ENCODE peak calls at places on chromosome 21, in five cellular contexts. R is astrocyte of the spinal cord, X is aorta, Z is cardiac fibroblast, D is fibroblast of lung. V is an unnamed sample.

GRCh38 chr21:39327727-39328126 is 14.3 kb upstream of the BRWD1 start:
- DNase-seq in D (no peak), X (no peak), Z (no peak), R (no peak), V (no peak)

GRCh38 chr21:17191346-17191993 is 321.4 kb upstream of the CXADR start:
- DNase-seq in R (no peak), Z (no peak), D (no peak), X (no peak), V (no peak)

GRCh38 chr21:26804895-26805609 is 40.2 kb downstream of the ADAMTS1 start:
- DNase-seq in Z (no peak), X (no peak), D (no peak), R (no peak), V (no peak)

GRCh38 chr21:33373451-33373850 is 29.8 kb upstream of the IFNGR2 start:
- DNase-seq in D (peak), Z (no peak), R (no peak), X (no peak), V (no peak)

GRCh38 chr21:31273278-31273677 is 70.8 kb downstream of the TIAM1 start:
- DNase-seq in X (no peak), R (no peak), Z (no peak), D (peak), V (no peak)

GRCh38 chr21:33302796-33303195 is 22.0 kb upstream of the IFNAR1 start:
- DNase-seq in R (no peak), X (no peak), Z (no peak), D (no peak), V (no peak)

GRCh38 chr21:36113647-36114428 is 21.0 kb upstream of the CBR3 start:
- DNase-seq in Z (no peak), X (no peak), R (no peak), D (no peak), V (no peak)

GRCh38 chr21:36166705-36167104 is 10.1 kb downstream of the DOP1B start:
- DNase-seq in Z (no peak), R (no peak), X (no peak), D (no peak), V (no peak)

GRCh38 chr21:15279484-15279883 is 214.7 kb upstream of the NRIP1 start:
- DNase-seq in X (no peak), R (no peak), D (peak), Z (no peak), V (no peak)

GRCh38 chr21:33259428-33259827 is 6.7 kb upstream of the IL10RB start:
- DNase-seq in Z (no peak), R (peak), X (no peak), D (no peak), V (no peak)

GRCh38 chr21:25980710-25981109 is 189.9 kb downstream of the APP start:
- DNase-seq in Z (no peak), R (no peak), D (peak), X (no peak), V (no peak)

GRCh38 chr21:14773777-14774345 is 227.7 kb upstream of the SAMSN1 start:
- DNase-seq in X (peak), D (no peak), Z (peak), R (peak), V (no peak)

GRCh38 chr21:39114871-39115658 is 68.2 kb downstream of the PSMG1 start:
- DNase-seq in R (peak), D (peak), Z (peak), X (peak), V (no peak)

GRCh38 chr21:35885942-35886541 is 174.3 kb downstream of the SETD4 start:
- DNase-seq in D (no peak), R (no peak), X (no peak), Z (no peak), V (no peak)

GRCh38 chr21:31201548-31201947 is 142.5 kb downstream of the TIAM1 start:
- DNase-seq in Z (peak), X (peak), D (peak), R (peak), V (no peak)

GRCh38 chr21:36513430-36513829 is 33.5 kb upstream of the CLDN14 start:
- DNase-seq in Z (no peak), X (no peak), D (no peak), R (no peak), V (no peak)

GRCh38 chr21:17501107-17502006 is 11.5 kb upstream of the CXADR start:
- DNase-seq in D (no peak), X (no peak), R (peak), Z (no peak), V (no peak)

GRCh38 chr21:32474179-32475059 is 61.9 kb downstream of the EVA1C start:
- DNase-seq in R (no peak), Z (no peak), D (peak), X (no peak), V (no peak)

GRCh38 chr21:15894596-15894995 is 164.8 kb downstream of the USP25 start:
- DNase-seq in D (peak), Z (peak), R (peak), X (no peak), V (no peak)

GRCh38 chr21:39633770-39634181 is 21.0 kb downstream of the B3GALT5 start:
- DNase-seq in R (peak), D (peak), Z (peak), X (no peak), V (peak)

GRCh38 chr21:39681845-39682244 is 63.1 kb upstream of the IGSF5 start:
- DNase-seq in Z (no peak), R (peak), X (no peak), D (peak), V (peak)

GRCh38 chr21:31659286-31660133 is at the start of gene SOD1:
- DNase-seq in X (peak), Z (peak), D (peak), R (peak), V (peak)

GRCh38 chr21:24204641-24205040 is 1402.6 kb downstream of the MRPL39 start:
- DNase-seq in X (no peak), R (no peak), Z (no peak), D (no peak), V (no peak)

GRCh38 chr21:14361958-14362357 is 21.0 kb downstream of the HSPA13 start:
- DNase-seq in Z (peak), R (peak), D (peak), X (no peak), V (no peak)

GRCh38 chr21:36032647-36033406 is 27.5 kb downstream of the SETD4 start:
- DNase-seq in R (no peak), X (no peak), Z (no peak), D (no peak), V (no peak)

GRCh38 chr21:17613242-17613676 is 558 bp upstream of the BTG3 start:
- DNase-seq in R (peak), D (peak), X (peak), Z (peak), V (no peak)

GRCh38 chr21:15221799-15222386 is 157.1 kb upstream of the NRIP1 start:
- DNase-seq in X (peak), Z (peak), R (peak), D (peak), V (no peak)

GRCh38 chr21:39444406-39445145 is 1.0 kb downstream of the LCA5L start:
- DNase-seq in R (peak), D (peak), Z (peak), X (no peak), V (no peak)

GRCh38 chr21:30194701-30195299 is 21.1 kb downstream of the CLDN8 start:
- DNase-seq in Z (peak), X (no peak), D (no peak), R (peak), V (no peak)

GRCh38 chr21:37380349-37381323 is 14.1 kb downstream of the DYRK1A start:
- DNase-seq in D (no peak), R (no peak), X (no peak), Z (no peak), V (no peak)

GRCh38 chr21:19510653-19511052 is 1107.1 kb upstream of the TMPRSS15 start:
- DNase-seq in X (no peak), R (no peak), D (no peak), Z (no peak), V (no peak)

GRCh38 chr21:27132270-27132669 is 165.4 kb upstream of the ADAMTS5 start:
- DNase-seq in R (peak), Z (peak), D (peak), X (no peak), V (peak)

GRCh38 chr21:14545906-14546480 is at the start of gene SAMSN1:
- DNase-seq in R (no peak), D (no peak), X (peak), Z (peak), V (no peak)

GRCh38 chr21:17542371-17542992 is 29.6 kb downstream of the CXADR start:
- DNase-seq in Z (peak), D (peak), R (peak), X (no peak), V (no peak)

GRCh38 chr21:46284722-46285121 is 689 bp downstream of the MCM3AP start:
- DNase-seq in X (no peak), R (no peak), D (no peak), Z (no peak), V (no peak)
- H3K4me3 ChIP-seq in X (no peak), R (peak), D (peak), Z (no peak), V (peak)

GRCh38 chr21:41362605-41363369 is 960 bp downstream of the MX2 start:
- DNase-seq in Z (no peak), D (no peak), X (no peak), R (no peak), V (no peak)
- H3K4me3 ChIP-seq in Z (no peak), D (no peak), X (no peak), R (no peak), V (peak)

GRCh38 chr21:45304945-45305344 is 17.2 kb upstream of the POFUT2 start:
- DNase-seq in X (no peak), Z (no peak), D (peak), R (no peak), V (no peak)
- H3K4me3 ChIP-seq in X (no peak), Z (no peak), D (no peak), R (no peak), V (no peak)

GRCh38 chr21:43603641-43604504 is 55.4 kb downstream of the HSF2BP start:
- DNase-seq in D (peak), X (no peak), R (peak), Z (peak), V (no peak)
- H3K4me3 ChIP-seq in D (no peak), X (no peak), R (no peak), Z (no peak), V (no peak)

GRCh38 chr21:29185633-29186032 is 55.2 kb downstream of the MAP3K7CL start:
- DNase-seq in Z (no peak), D (no peak), R (no peak), X (no peak), V (no peak)

GRCh38 chr21:29181799-29182470 is 51.5 kb downstream of the MAP3K7CL start:
- DNase-seq in D (peak), Z (peak), X (no peak), R (peak), V (peak)

GRCh38 chr21:29184047-29184446 is 53.6 kb downstream of the MAP3K7CL start:
- DNase-seq in R (no peak), Z (no peak), X (no peak), D (no peak), V (no peak)

GRCh38 chr21:29185172-29185571 is 54.7 kb downstream of the MAP3K7CL start:
- DNase-seq in X (no peak), R (no peak), D (no peak), Z (no peak), V (no peak)

DNA sequence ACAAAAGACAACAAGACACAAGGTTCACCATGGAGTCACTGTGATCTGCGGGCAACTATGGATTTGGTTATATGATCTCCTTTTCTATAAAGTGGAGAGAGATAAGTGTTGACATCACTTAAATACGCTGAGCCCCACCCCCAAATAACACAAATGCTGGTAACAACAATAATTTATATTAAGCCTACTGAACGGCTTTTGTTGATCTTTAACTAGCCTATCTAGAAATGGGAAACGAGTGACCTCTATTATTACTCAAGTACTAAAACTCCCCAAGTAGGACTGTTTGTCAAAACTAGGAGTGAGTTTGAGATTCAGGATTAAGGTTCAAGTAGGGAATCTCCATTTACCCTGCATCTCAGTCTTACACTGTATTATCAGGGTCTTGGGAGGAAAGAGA is 52.2 kb downstream of the MAP3K7CL start:
- DNase-seq in R (no peak), D (no peak), Z (no peak), X (no peak), V (no peak)
- H3K4me3 ChIP-seq in R (no peak), D (no peak), Z (peak), X (no peak), V (no peak)

GRCh38 chr21:34795152-34796141 is 126.7 kb downstream of the CLIC6 start:
- DNase-seq in R (peak), D (peak), Z (peak), X (no peak), V (no peak)
- H3K4me3 ChIP-seq in R (no peak), D (no peak), Z (no peak), X (no peak), V (no peak)

DNA sequence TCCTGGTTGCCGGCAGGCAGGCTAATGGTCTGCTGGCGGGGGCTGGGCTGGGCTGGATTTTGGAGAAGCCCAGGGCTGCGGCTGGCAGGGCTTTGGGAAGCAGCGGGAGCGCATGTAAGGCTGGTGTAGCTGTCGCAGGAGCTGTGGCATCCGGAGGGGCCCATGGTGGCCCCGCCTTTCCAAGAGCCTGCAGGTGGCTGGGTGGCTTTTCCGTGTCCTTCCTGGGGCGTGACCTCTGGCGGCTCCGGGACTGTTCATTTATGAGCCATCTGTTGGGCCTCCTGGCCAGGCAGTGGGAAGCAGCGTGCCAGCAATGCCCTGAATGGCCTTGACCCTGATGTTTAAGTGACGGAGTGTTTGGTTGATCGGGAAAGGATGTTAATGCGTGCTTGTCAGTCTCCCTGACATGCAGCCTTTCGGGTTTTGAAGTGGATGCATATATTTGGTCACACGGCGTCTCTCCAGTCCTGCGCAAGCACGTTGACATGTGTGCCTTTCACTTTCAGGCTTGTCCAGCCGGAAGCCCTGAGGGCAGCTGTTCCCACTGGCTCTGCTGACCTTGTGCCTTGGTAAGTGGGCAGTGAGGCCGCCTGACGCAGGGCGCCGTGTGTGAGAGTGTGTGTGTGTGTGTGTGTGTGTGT is 38.5 kb downstream of the AGPAT3 start:
- DNase-seq in R (no peak), D (no peak), X (peak), Z (no peak), V (no peak)
- H3K4me3 ChIP-seq in R (no peak), D (no peak), X (no peak), Z (no peak), V (no peak)

DNA sequence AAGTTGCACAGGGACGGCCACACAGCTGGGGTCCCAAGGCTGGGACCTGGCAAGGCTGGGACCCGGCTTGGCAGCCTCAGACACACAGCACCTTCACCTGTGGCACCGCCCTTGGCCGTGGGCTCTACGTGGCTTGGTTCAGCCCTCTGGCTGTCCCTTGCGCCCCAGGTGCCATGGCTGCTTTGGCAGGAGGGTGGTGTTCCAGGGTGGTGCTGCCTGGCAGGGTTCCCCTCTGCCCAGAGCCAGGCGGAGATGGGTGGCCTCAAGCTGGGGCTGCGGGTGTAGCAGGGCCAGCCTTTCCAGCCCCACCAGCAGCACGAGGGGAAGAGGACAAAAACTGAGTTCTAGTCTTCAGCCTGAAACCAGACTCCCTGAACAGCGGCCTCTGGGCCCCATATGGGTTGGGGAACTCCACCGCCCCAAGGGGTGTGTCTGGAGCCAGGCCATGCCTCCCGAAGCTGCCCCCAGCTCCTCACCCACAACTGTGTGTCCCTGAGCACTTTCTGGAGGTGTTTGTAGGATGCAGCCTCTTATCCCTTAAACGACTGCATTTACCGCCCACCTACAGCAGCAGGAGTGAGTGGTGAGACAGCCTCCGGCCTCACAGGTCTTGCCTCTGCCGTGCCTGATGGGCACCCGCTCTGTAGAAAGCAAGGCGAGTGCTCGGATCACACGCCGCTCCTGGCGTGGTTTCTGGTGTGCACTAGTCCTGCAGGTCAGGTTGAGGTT is 92.3 kb downstream of the PDE9A start:
- DNase-seq in D (no peak), R (no peak), Z (no peak), X (peak), V (no peak)
- H3K4me3 ChIP-seq in D (no peak), R (no peak), Z (no peak), X (no peak), V (no peak)

V was measured in AG04449.